ENCODE peak calls at places on chromosomes 16 and 17, in nine cellular contexts. D is T-cell; H is AG04450; L is T1000; Y is dorsolateral prefrontal cortex; G is T-helper 1 cell; E is stimulated activated CD4-positive, alpha-beta T cell treated with anti-CD3 and anti-CD28 coated beads, Interleukin-4, amount 100 ng/mL, for 4 hours; M is fibroblast of mammary gland; S is heart right ventricle. V is an unnamed sample.
A peak's percentile ranks its signal among the peaks of the same experiment; 100 is the strongest.

GRCh38 chr17:48592097-48592496 is 1.5 kb downstream of the HOXB5 start:
- DNase-seq in D (no peak), H (no peak), L (no peak), Y (no peak), G (no peak), E (no peak), M (no peak), S (no peak), V (no peak)

GRCh38 chr16:84572096-84572495 is 45.8 kb downstream of the COTL1 start:
- DNase-seq in D (no peak), H (no peak), L (no peak), Y (no peak), G (no peak), E (no peak), M (no peak), S (no peak), V (no peak)

GRCh38 chr17:181213-182163 is at the start of gene DOC2B:
- DNase-seq in D (no peak), H (no peak), L (no peak), Y (peak; percentile 69), G (no peak), E (peak; percentile 32), M (peak; percentile 30), S (peak; percentile 31), V (no peak)

GRCh38 chr17:32357615-32358014 is 7.7 kb downstream of the ZNF207 start:
- DNase-seq in D (no peak), H (no peak), L (no peak), Y (no peak), G (no peak), E (no peak), M (no peak), S (no peak), V (no peak)

GRCh38 chr17:15659663-15660062 is 24.4 kb downstream of the TRIM16 start:
- DNase-seq in D (no peak), H (no peak), L (no peak), Y (no peak), G (no peak), E (no peak), M (no peak), S (peak; percentile 45), V (no peak)

GRCh38 chr17:82913304-82914043 is 73.7 kb upstream of the ZNF750 start:
- DNase-seq in D (no peak), H (no peak), L (no peak), Y (no peak), G (no peak), E (no peak), M (no peak), S (no peak), V (no peak)

GRCh38 chr16:51953541-51953940 is 593.4 kb downstream of the TOX3 start:
- DNase-seq in D (no peak), H (no peak), L (no peak), Y (no peak), G (no peak), E (no peak), M (no peak), S (no peak), V (no peak)

GRCh38 chr16:14539631-14540030 is 90.4 kb downstream of the PARN start:
- DNase-seq in D (no peak), H (no peak), L (no peak), Y (no peak), G (no peak), E (no peak), M (no peak), S (no peak), V (no peak)

GRCh38 chr17:65062168-65062915 is 5.8 kb upstream of the GNA13 start:
- DNase-seq in D (no peak), H (no peak), L (no peak), Y (no peak), G (no peak), E (no peak), M (peak; percentile 19), S (no peak), V (no peak)

GRCh38 chr17:51427259-51428255 is 167.2 kb downstream of the UTP18 start:
- DNase-seq in D (peak; percentile 67), H (no peak), L (no peak), Y (no peak), G (peak; percentile 76), E (peak; percentile 47), M (no peak), S (no peak), V (peak; percentile 51)

GRCh38 chr17:81868674-81869220 is 2.4 kb downstream of the ARHGDIA start:
- DNase-seq in D (no peak), H (peak; percentile 64), L (peak; percentile 77), Y (no peak), G (no peak), E (peak; percentile 23), M (peak; percentile 89), S (peak; percentile 24), V (no peak)

GRCh38 chr16:2152695-2153506 is 2.7 kb upstream of the TRAF7 start:
- DNase-seq in D (no peak), H (no peak), L (no peak), Y (no peak), G (no peak), E (peak; percentile 42), M (peak; percentile 40), S (no peak), V (no peak)

GRCh38 chr17:78738245-78738644 is 43.8 kb downstream of the CYTH1 start:
- DNase-seq in D (no peak), H (no peak), L (no peak), Y (no peak), G (no peak), E (no peak), M (no peak), S (no peak), V (no peak)

GRCh38 chr17:78365561-78366108 is 5.8 kb upstream of the SOCS3 start:
- DNase-seq in D (no peak), H (no peak), L (no peak), Y (no peak), G (no peak), E (no peak), M (no peak), S (no peak), V (no peak)

GRCh38 chr17:61380836-61381525 is 18.7 kb upstream of the TBX2 start:
- DNase-seq in D (no peak), H (no peak), L (no peak), Y (no peak), G (no peak), E (no peak), M (no peak), S (no peak), V (no peak)

GRCh38 chr16:89867918-89868317 is 5.5 kb upstream of the TCF25 start:
- DNase-seq in D (no peak), H (no peak), L (no peak), Y (no peak), G (no peak), E (no peak), M (no peak), S (no peak), V (no peak)

GRCh38 chr17:3566551-3566950 is 8.9 kb upstream of the TRPV3 start:
- DNase-seq in D (no peak), H (no peak), L (no peak), Y (no peak), G (no peak), E (no peak), M (no peak), S (no peak), V (no peak)

GRCh38 chr17:64641499-64641898 is 20.6 kb downstream of the SMURF2 start:
- DNase-seq in D (no peak), H (peak; percentile 54), L (peak; percentile 53), Y (no peak), G (no peak), E (no peak), M (peak; percentile 94), S (no peak), V (no peak)

GRCh38 chr16:75152635-75153034 is 4.3 kb downstream of the ZFP1 start:
- DNase-seq in D (no peak), H (no peak), L (no peak), Y (no peak), G (no peak), E (no peak), M (no peak), S (no peak), V (no peak)

GRCh38 chr17:14672830-14673229 is 371.9 kb downstream of the HS3ST3B1 start:
- DNase-seq in D (no peak), H (no peak), L (peak; percentile 10), Y (no peak), G (no peak), E (no peak), M (peak; percentile 87), S (no peak), V (no peak)

GRCh38 chr17:18004345-18004744 is 31.7 kb downstream of the DRC3 start:
- DNase-seq in D (no peak), H (no peak), L (no peak), Y (no peak), G (no peak), E (no peak), M (peak; percentile 23), S (no peak), V (no peak)

GRCh38 chr16:78791011-78791410 is 691.6 kb downstream of the WWOX start:
- DNase-seq in D (no peak), H (no peak), L (no peak), Y (no peak), G (no peak), E (no peak), M (no peak), S (no peak), V (no peak)

GRCh38 chr16:12575288-12575687 is 228.4 kb downstream of the CPPED1 start:
- DNase-seq in D (no peak), H (no peak), L (no peak), Y (no peak), G (no peak), E (no peak), M (no peak), S (no peak), V (no peak)

GRCh38 chr16:12625068-12625467 is 178.6 kb downstream of the CPPED1 start:
- DNase-seq in D (no peak), H (no peak), L (no peak), Y (no peak), G (no peak), E (no peak), M (no peak), S (no peak), V (no peak)

GRCh38 chr17:78474631-78475146 is 96.2 kb downstream of the PGS1 start:
- DNase-seq in D (peak; percentile 32), H (no peak), L (no peak), Y (no peak), G (peak; percentile 42), E (no peak), M (no peak), S (no peak), V (no peak)

GRCh38 chr16:53071748-53072301 is 17.0 kb downstream of the CHD9 start:
- DNase-seq in D (no peak), H (no peak), L (no peak), Y (peak; percentile 72), G (no peak), E (no peak), M (no peak), S (peak; percentile 93), V (no peak)

V was measured in effector CD8-positive, alpha-beta T cell.